ENCODE peak calls at places on chromosome 22, in seven cellular contexts. One of them, this sample, is unnamed.

GRCh38 chr22:45589556-45589955 is 82.1 kb upstream of the ATXN10 start:
- DNase-seq in AG04450: no peak
- DNase-seq in pancreas: peak; percentile 16
- DNase-seq in stomach: no peak
- DNase-seq in NCI-H1694: no peak
- DNase-seq in T-helper 2 cell treated with Interferon-gamma antibody and Interleukin-4, amounts not matched to agents 5 μg/mL and 100 μg/mL, for 36 hours: no peak
- DNase-seq in T-helper 1 cell: no peak
- DNase-seq in this sample: no peak

GRCh38 chr22:36467946-36468345 is 13.5 kb downstream of the TXN2 start:
- DNase-seq in AG04450: peak; percentile 94
- DNase-seq in pancreas: no peak
- DNase-seq in stomach: no peak
- DNase-seq in NCI-H1694: no peak
- DNase-seq in T-helper 2 cell treated with Interferon-gamma antibody and Interleukin-4, amounts not matched to agents 5 μg/mL and 100 μg/mL, for 36 hours: no peak
- DNase-seq in T-helper 1 cell: no peak
- DNase-seq in this sample: no peak

GRCh38 chr22:44623771-44624510 is 78.1 kb upstream of the PRR5 start:
- DNase-seq in AG04450: no peak
- DNase-seq in pancreas: no peak
- DNase-seq in stomach: no peak
- DNase-seq in NCI-H1694: peak; percentile 35
- DNase-seq in T-helper 2 cell treated with Interferon-gamma antibody and Interleukin-4, amounts not matched to agents 5 μg/mL and 100 μg/mL, for 36 hours: no peak
- DNase-seq in T-helper 1 cell: no peak
- DNase-seq in this sample: no peak

GRCh38 chr22:34808618-34809017 is 257.3 kb upstream of the ISX start:
- DNase-seq in AG04450: no peak
- DNase-seq in pancreas: no peak
- DNase-seq in stomach: no peak
- DNase-seq in NCI-H1694: no peak
- DNase-seq in T-helper 2 cell treated with Interferon-gamma antibody and Interleukin-4, amounts not matched to agents 5 μg/mL and 100 μg/mL, for 36 hours: no peak
- DNase-seq in T-helper 1 cell: no peak
- DNase-seq in this sample: no peak

GRCh38 chr22:18121436-18122253 is 11.0 kb downstream of the TUBA8 start:
- DNase-seq in AG04450: no peak
- DNase-seq in pancreas: no peak
- DNase-seq in stomach: no peak
- DNase-seq in NCI-H1694: no peak
- DNase-seq in T-helper 2 cell treated with Interferon-gamma antibody and Interleukin-4, amounts not matched to agents 5 μg/mL and 100 μg/mL, for 36 hours: no peak
- DNase-seq in T-helper 1 cell: no peak
- DNase-seq in this sample: no peak

GRCh38 chr22:43100223-43100622 is 10.3 kb upstream of the BIK start:
- DNase-seq in AG04450: no peak
- DNase-seq in pancreas: no peak
- DNase-seq in stomach: no peak
- DNase-seq in NCI-H1694: no peak
- DNase-seq in T-helper 2 cell treated with Interferon-gamma antibody and Interleukin-4, amounts not matched to agents 5 μg/mL and 100 μg/mL, for 36 hours: no peak
- DNase-seq in T-helper 1 cell: no peak
- DNase-seq in this sample: no peak

GRCh38 chr22:32836286-32836859 is 34.9 kb downstream of the TIMP3 start:
- DNase-seq in AG04450: no peak
- DNase-seq in pancreas: no peak
- DNase-seq in stomach: no peak
- DNase-seq in NCI-H1694: peak; percentile 20
- DNase-seq in T-helper 2 cell treated with Interferon-gamma antibody and Interleukin-4, amounts not matched to agents 5 μg/mL and 100 μg/mL, for 36 hours: no peak
- DNase-seq in T-helper 1 cell: no peak
- DNase-seq in this sample: no peak

GRCh38 chr22:48101704-48102103 is 1339.3 kb downstream of the TBC1D22A start:
- DNase-seq in AG04450: no peak
- DNase-seq in pancreas: no peak
- DNase-seq in stomach: peak; percentile 15
- DNase-seq in NCI-H1694: no peak
- DNase-seq in T-helper 2 cell treated with Interferon-gamma antibody and Interleukin-4, amounts not matched to agents 5 μg/mL and 100 μg/mL, for 36 hours: no peak
- DNase-seq in T-helper 1 cell: no peak
- DNase-seq in this sample: no peak

GRCh38 chr22:37137131-37137530 is 12.6 kb downstream of the IL2RB start:
- DNase-seq in AG04450: no peak
- DNase-seq in pancreas: no peak
- DNase-seq in stomach: no peak
- DNase-seq in NCI-H1694: no peak
- DNase-seq in T-helper 2 cell treated with Interferon-gamma antibody and Interleukin-4, amounts not matched to agents 5 μg/mL and 100 μg/mL, for 36 hours: no peak
- DNase-seq in T-helper 1 cell: no peak
- DNase-seq in this sample: no peak

GRCh38 chr22:29263791-29264216 is 4.0 kb downstream of the RHBDD3 start:
- DNase-seq in AG04450: no peak
- DNase-seq in pancreas: peak; percentile 89
- DNase-seq in stomach: peak; percentile 39
- DNase-seq in NCI-H1694: no peak
- DNase-seq in T-helper 2 cell treated with Interferon-gamma antibody and Interleukin-4, amounts not matched to agents 5 μg/mL and 100 μg/mL, for 36 hours: no peak
- DNase-seq in T-helper 1 cell: no peak
- DNase-seq in this sample: no peak

GRCh38 chr22:46107089-46107664 is 43.1 kb upstream of the PPARA start:
- DNase-seq in AG04450: no peak
- DNase-seq in pancreas: peak; percentile 97
- DNase-seq in stomach: peak; percentile 85
- DNase-seq in NCI-H1694: peak; percentile 60
- DNase-seq in T-helper 2 cell treated with Interferon-gamma antibody and Interleukin-4, amounts not matched to agents 5 μg/mL and 100 μg/mL, for 36 hours: no peak
- DNase-seq in T-helper 1 cell: no peak
- DNase-seq in this sample: no peak

GRCh38 chr22:25027552-25027951 is 75.0 kb downstream of the KIAA1671 start:
- DNase-seq in AG04450: no peak
- DNase-seq in pancreas: no peak
- DNase-seq in stomach: no peak
- DNase-seq in NCI-H1694: no peak
- DNase-seq in T-helper 2 cell treated with Interferon-gamma antibody and Interleukin-4, amounts not matched to agents 5 μg/mL and 100 μg/mL, for 36 hours: no peak
- DNase-seq in T-helper 1 cell: no peak
- DNase-seq in this sample: no peak

GRCh38 chr22:45008853-45009751 is 703 bp downstream of the PHF21B start:
- DNase-seq in AG04450: no peak
- DNase-seq in pancreas: no peak
- DNase-seq in stomach: no peak
- DNase-seq in NCI-H1694: peak; percentile 12
- DNase-seq in T-helper 2 cell treated with Interferon-gamma antibody and Interleukin-4, amounts not matched to agents 5 μg/mL and 100 μg/mL, for 36 hours: no peak
- DNase-seq in T-helper 1 cell: no peak
- DNase-seq in this sample: no peak